ENCODE peak calls at places on chromosome 4, in eight cellular contexts. S is PC-9, L is tibial nerve, X is neural progenitor cell, K is astrocyte, F is mucosa of descending colon, E is transverse colon, Z is heart left ventricle. N is an unnamed sample.

GRCh38 chr4:7737752-7738457 is 201.8 kb downstream of the AFAP1 start:
- DNase-seq in X (no peak), L (no peak), K (no peak), S (no peak), Z (no peak), E (no peak), F (no peak), N (no peak)

GRCh38 chr4:183588169-183588675 is 70.8 kb downstream of the RWDD4 start:
- DNase-seq in E (no peak), S (no peak), X (no peak), F (no peak), K (peak; percentile 54), L (peak; percentile 51), Z (no peak), N (no peak)

GRCh38 chr4:87033902-87034301 is 99.1 kb downstream of the AFF1 start:
- DNase-seq in Z (no peak), F (no peak), E (no peak), L (no peak), X (peak; percentile 67), K (no peak), S (no peak), N (no peak)

GRCh38 chr4:22410645-22411247 is 105.1 kb downstream of the ADGRA3 start:
- DNase-seq in K (no peak), E (no peak), S (peak; percentile 44), L (no peak), X (peak; percentile 18), Z (no peak), F (no peak), N (no peak)

GRCh38 chr4:147820975-147821374 is 89.1 kb downstream of the ARHGAP10 start:
- DNase-seq in F (no peak), L (no peak), S (no peak), E (no peak), Z (no peak), X (no peak), K (no peak), N (no peak)

GRCh38 chr4:83996254-83996653 is 460.3 kb downstream of the GPAT3 start:
- DNase-seq in F (no peak), S (no peak), L (no peak), K (no peak), X (peak; percentile 49), E (no peak), Z (no peak), N (no peak)

GRCh38 chr4:90852232-90852631 is 725.0 kb downstream of the CCSER1 start:
- DNase-seq in L (no peak), X (peak; percentile 48), K (no peak), Z (no peak), E (no peak), S (no peak), F (no peak), N (no peak)

GRCh38 chr4:38177792-38178665 is 217.8 kb downstream of the PTTG2 start:
- DNase-seq in Z (peak; percentile 90), S (no peak), X (no peak), K (no peak), E (peak; percentile 81), F (peak; percentile 83), L (peak; percentile 55), N (peak; percentile 85)

GRCh38 chr4:147110473-147110872 is 164.8 kb upstream of the TTC29 start:
- DNase-seq in Z (no peak), F (no peak), X (no peak), S (no peak), L (no peak), E (no peak), K (no peak), N (no peak)

GRCh38 chr4:2805712-2806391 is 13.0 kb downstream of the SH3BP2 start:
- DNase-seq in K (no peak), E (peak; percentile 92), S (peak; percentile 69), X (no peak), Z (peak; percentile 85), L (peak; percentile 42), F (peak; percentile 94), N (peak; percentile 75)

GRCh38 chr4:2804449-2804972 is 11.6 kb downstream of the SH3BP2 start:
- DNase-seq in E (no peak), F (no peak), L (no peak), S (no peak), Z (peak; percentile 26), X (no peak), K (no peak), N (no peak)

GRCh38 chr4:2803624-2804448 is 11.0 kb downstream of the SH3BP2 start:
- DNase-seq in L (no peak), E (peak; percentile 67), Z (peak; percentile 69), S (peak; percentile 78), X (no peak), F (peak; percentile 57), K (no peak), N (peak; percentile 64)

GRCh38 chr4:2806392-2807355 is 13.8 kb downstream of the SH3BP2 start:
- DNase-seq in S (no peak), X (no peak), K (no peak), F (peak; percentile 84), E (peak; percentile 80), L (peak; percentile 82), Z (peak; percentile 83), N (peak; percentile 53)

GRCh38 chr4:2804973-2805501 is 12.2 kb downstream of the SH3BP2 start:
- DNase-seq in K (no peak), Z (peak; percentile 25), E (no peak), L (no peak), F (no peak), X (no peak), S (no peak), N (peak; percentile 45)
- H3K4me1 ChIP-seq in K (peaks cover 15% of the 10 kb centered on the region), Z (peaks cover 90% of the 10 kb centered on the region), E (peaks cover 45% of the 10 kb centered on the region), L (peaks cover 94% of the 10 kb centered on the region), F (peaks cover 66% of the 10 kb centered on the region), X (peaks cover 28% of the 10 kb centered on the region), S (peaks cover 44% of the 10 kb centered on the region), N (peaks cover 2% of the 10 kb centered on the region)

GRCh38 chr4:142697928-142698327 is 148.2 kb downstream of the INPP4B start:
- DNase-seq in F (no peak), X (no peak), E (no peak), K (no peak), L (no peak), Z (no peak), S (no peak), N (no peak)
- H3K4me1 ChIP-seq in F (peaks cover 2% of the 10 kb centered on the region), X (no peaks in the 10 kb centered on the region), E (no peaks in the 10 kb centered on the region), K (no peaks in the 10 kb centered on the region), L (peaks cover 7% of the 10 kb centered on the region), Z (peaks cover 6% of the 10 kb centered on the region), S (no peaks in the 10 kb centered on the region), N (no peaks in the 10 kb centered on the region)

DNA sequence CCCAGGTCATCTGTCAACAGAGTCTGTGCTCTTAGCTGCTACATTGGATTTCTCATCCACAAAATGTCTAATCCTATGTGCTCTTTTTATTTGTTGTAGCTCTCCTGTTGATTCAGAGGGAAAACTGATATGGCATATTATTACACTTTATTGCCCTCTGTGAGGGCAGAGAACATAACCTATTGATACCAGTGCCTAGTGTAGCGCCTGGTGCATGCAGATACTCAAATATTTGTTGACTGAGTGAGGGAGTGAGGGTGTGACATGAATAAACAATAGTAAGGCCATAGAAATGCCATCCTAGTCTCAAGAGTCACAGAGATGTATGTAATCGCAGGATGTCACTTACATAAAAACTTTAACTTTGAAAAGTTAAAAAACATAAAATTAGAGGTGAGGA is 159.1 kb downstream of the SHROOM3 start:
- DNase-seq in S (peak; percentile 58), Z (no peak), K (no peak), E (peak; percentile 52), X (no peak), L (no peak), F (peak; percentile 60), N (no peak)
- H3K4me1 ChIP-seq in S (peaks cover 37% of the 10 kb centered on the region), Z (peaks cover 24% of the 10 kb centered on the region), K (peaks cover 24% of the 10 kb centered on the region), E (peaks cover 9% of the 10 kb centered on the region), X (peaks cover 30% of the 10 kb centered on the region), L (peaks cover 23% of the 10 kb centered on the region), F (peaks cover 43% of the 10 kb centered on the region), N (no peaks in the 10 kb centered on the region)

GRCh38 chr4:95124906-95125504 is 367.2 kb downstream of the BMPR1B start:
- DNase-seq in S (no peak), L (peak; percentile 19), K (peak; percentile 47), F (peak; percentile 33), X (peak; percentile 78), E (no peak), Z (no peak), N (no peak)

GRCh38 chr4:95129036-95129435 is 371.3 kb downstream of the BMPR1B start:
- DNase-seq in F (no peak), E (no peak), K (peak; percentile 27), X (no peak), S (no peak), Z (no peak), L (no peak), N (no peak)

GRCh38 chr4:95129708-95130343 is 372.1 kb downstream of the BMPR1B start:
- DNase-seq in S (peak; percentile 56), L (peak; percentile 89), X (no peak), Z (peak; percentile 31), F (no peak), K (peak; percentile 99), E (no peak), N (no peak)
- H3K4me1 ChIP-seq in S (peaks cover 4% of the 10 kb centered on the region), L (peaks cover 24% of the 10 kb centered on the region), X (no peaks in the 10 kb centered on the region), Z (peaks cover 6% of the 10 kb centered on the region), F (no peaks in the 10 kb centered on the region), K (peaks cover 11% of the 10 kb centered on the region), E (no peaks in the 10 kb centered on the region), N (no peaks in the 10 kb centered on the region)

GRCh38 chr4:123363729-123364128 is 32.9 kb upstream of the SPRY1 start:
- DNase-seq in Z (no peak), E (no peak), F (no peak), X (no peak), S (no peak), L (no peak), K (no peak), N (no peak)
- H3K4me1 ChIP-seq in Z (peaks cover 21% of the 10 kb centered on the region), E (no peaks in the 10 kb centered on the region), F (no peaks in the 10 kb centered on the region), X (peaks cover 10% of the 10 kb centered on the region), S (peaks cover 10% of the 10 kb centered on the region), L (peaks cover 8% of the 10 kb centered on the region), K (peaks cover 5% of the 10 kb centered on the region), N (no peaks in the 10 kb centered on the region)